ENCODE peak calls at places on chromosomes 16 and 17, in ten cellular contexts. S is DND-41, B is tibial artery, U is adrenal gland, C is HFF-Myc, W is astrocyte of the cerebellum, L is PC-3, P is H1, A is heart left ventricle, O is GM12865. V is an unnamed sample.

GRCh38 chr17:34598161-34598776 is 18.9 kb downstream of the TMEM132E start:
- DNase-seq in S (peak), B (no peak), U (no peak), C (no peak), W (no peak), L (no peak), P (no peak), A (no peak), O (no peak), V (no peak)

GRCh38 chr16:87067890-87068289 is 249.3 kb downstream of the C16orf95 start:
- DNase-seq in S (no peak), B (no peak), U (no peak), C (no peak), W (no peak), L (no peak), P (no peak), A (no peak), O (no peak), V (no peak)

GRCh38 chr17:27893834-27894503 is 804 bp upstream of the LYRM9 start:
- DNase-seq in S (no peak), B (no peak), U (no peak), C (no peak), W (no peak), L (no peak), P (no peak), A (no peak), O (no peak), V (no peak)

GRCh38 chr16:88384222-88385111 is 1.7 kb downstream of the ZNF469 start:
- DNase-seq in S (no peak), B (peak), U (no peak), C (no peak), W (no peak), L (no peak), P (no peak), A (no peak), O (no peak), V (no peak)

GRCh38 chr17:73798111-73798748 is 154.0 kb upstream of the SDK2 start:
- DNase-seq in S (no peak), B (no peak), U (no peak), C (peak), W (peak), L (peak), P (no peak), A (no peak), O (no peak), V (peak)

GRCh38 chr17:17755715-17756114 is 74.5 kb downstream of the RAI1 start:
- DNase-seq in S (no peak), B (no peak), U (no peak), C (no peak), W (no peak), L (no peak), P (no peak), A (no peak), O (no peak), V (no peak)

GRCh38 chr17:64775701-64776570 is 113.8 kb upstream of the SMURF2 start:
- DNase-seq in S (no peak), B (peak), U (no peak), C (no peak), W (no peak), L (no peak), P (no peak), A (no peak), O (no peak), V (no peak)

GRCh38 chr16:47817048-47817447 is 338.7 kb downstream of the ABCC12 start:
- DNase-seq in S (no peak), B (no peak), U (no peak), C (no peak), W (no peak), L (no peak), P (no peak), A (no peak), O (no peak), V (no peak)

GRCh38 chr16:17939723-17940122 is 396.8 kb downstream of the NPIPA8 start:
- DNase-seq in S (no peak), B (no peak), U (no peak), C (no peak), W (no peak), L (no peak), P (no peak), A (no peak), O (peak), V (no peak)

GRCh38 chr16:50765866-50766265 is 24.0 kb downstream of the CYLD start:
- DNase-seq in S (no peak), B (no peak), U (no peak), C (no peak), W (no peak), L (no peak), P (no peak), A (no peak), O (no peak), V (no peak)

GRCh38 chr17:82374626-82375331 is 3.2 kb downstream of the UTS2R start:
- DNase-seq in S (no peak), B (no peak), U (no peak), C (no peak), W (no peak), L (no peak), P (no peak), A (no peak), O (no peak), V (no peak)

GRCh38 chr17:45814622-45815606 is 29.8 kb upstream of the SPPL2C start:
- DNase-seq in S (no peak), B (no peak), U (no peak), C (no peak), W (no peak), L (no peak), P (no peak), A (no peak), O (no peak), V (no peak)

GRCh38 chr17:60573139-60573975 is 26.6 kb upstream of the PPM1D start:
- DNase-seq in S (no peak), B (no peak), U (peak), C (no peak), W (no peak), L (no peak), P (no peak), A (no peak), O (no peak), V (no peak)

GRCh38 chr17:48995871-48996695 is 1.1 kb upstream of the IGF2BP1 start:
- DNase-seq in S (no peak), B (no peak), U (no peak), C (no peak), W (no peak), L (no peak), P (peak), A (no peak), O (no peak), V (no peak)

GRCh38 chr17:5883775-5884665 is 186.2 kb upstream of the WSCD1 start:
- DNase-seq in S (no peak), B (no peak), U (no peak), C (no peak), W (no peak), L (peak), P (no peak), A (no peak), O (no peak), V (peak)

GRCh38 chr16:17468611-17469010 is 2.1 kb downstream of the XYLT1 start:
- DNase-seq in S (no peak), B (no peak), U (no peak), C (no peak), W (no peak), L (no peak), P (no peak), A (no peak), O (no peak), V (no peak)

GRCh38 chr17:13597723-13598347 is 3.9 kb downstream of the HS3ST3A1 start:
- DNase-seq in S (peak), B (no peak), U (peak), C (peak), W (no peak), L (peak), P (no peak), A (no peak), O (peak), V (peak)

GRCh38 chr17:27805520-27806146 is 5.3 kb upstream of the NOS2 start:
- DNase-seq in S (peak), B (peak), U (peak), C (peak), W (peak), L (peak), P (peak), A (peak), O (peak), V (peak)

GRCh38 chr16:27244363-27244755 is 24.2 kb downstream of the NSMCE1 start:
- DNase-seq in S (no peak), B (peak), U (peak), C (no peak), W (no peak), L (no peak), P (no peak), A (no peak), O (no peak), V (no peak)

GRCh38 chr16:51048544-51048943 is 102.5 kb downstream of the SALL1 start:
- DNase-seq in S (no peak), B (no peak), U (no peak), C (no peak), W (no peak), L (no peak), P (no peak), A (no peak), O (no peak), V (no peak)

GRCh38 chr16:16184594-16184993 is 38.7 kb downstream of the ABCC6 start:
- DNase-seq in S (no peak), B (no peak), U (no peak), C (no peak), W (no peak), L (no peak), P (no peak), A (no peak), O (no peak), V (no peak)

GRCh38 chr16:16182918-16183317 is 40.4 kb downstream of the ABCC6 start:
- DNase-seq in S (no peak), B (no peak), U (no peak), C (no peak), W (no peak), L (no peak), P (no peak), A (no peak), O (no peak), V (no peak)

GRCh38 chr16:16186820-16187219 is 36.5 kb downstream of the ABCC6 start:
- DNase-seq in S (no peak), B (no peak), U (no peak), C (no peak), W (no peak), L (no peak), P (no peak), A (no peak), O (no peak), V (no peak)

GRCh38 chr16:16185095-16185494 is 38.2 kb downstream of the ABCC6 start:
- DNase-seq in S (no peak), B (no peak), U (no peak), C (no peak), W (no peak), L (no peak), P (no peak), A (no peak), O (no peak), V (no peak)

DNA sequence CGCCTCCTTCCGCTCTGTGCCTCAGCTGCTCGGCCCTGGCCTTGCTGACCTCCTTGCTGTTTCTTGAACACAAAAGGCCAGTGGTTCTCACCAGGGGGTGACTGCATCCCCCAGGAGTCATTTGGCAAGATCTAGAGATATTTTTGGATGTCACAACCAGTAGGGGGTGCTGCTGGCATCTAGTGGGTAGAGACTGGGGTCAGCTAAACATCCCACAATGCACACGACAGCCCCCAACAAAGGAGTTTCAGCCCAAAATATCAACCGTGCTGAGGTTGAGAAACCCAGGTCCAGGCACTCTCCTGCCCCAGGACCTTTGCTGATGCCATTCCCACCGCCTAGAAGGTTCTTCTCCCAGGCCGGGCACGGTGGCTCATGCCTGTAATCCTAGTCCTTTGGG is 39.7 kb downstream of the ABCC6 start:
- DNase-seq in S (no peak), B (no peak), U (no peak), C (no peak), W (no peak), L (no peak), P (peak), A (no peak), O (no peak), V (no peak)
- TF ChIP-seq CTCF in S (peak), B (no peak), U (no peak), C (peak), W (peak), L (peak), P (peak), A (no peak), O (peak), V (no peak)

GRCh38 chr17:80486692-80487091 is 10.3 kb upstream of the NPTX1 start:
- DNase-seq in S (no peak), B (no peak), U (no peak), C (no peak), W (no peak), L (no peak), P (no peak), A (no peak), O (no peak), V (no peak)

GRCh38 chr17:80482555-80483308 is 6.3 kb upstream of the NPTX1 start:
- DNase-seq in S (no peak), B (no peak), U (no peak), C (no peak), W (no peak), L (no peak), P (no peak), A (no peak), O (no peak), V (no peak)

GRCh38 chr17:80491478-80492342 is 15.3 kb upstream of the NPTX1 start:
- DNase-seq in S (no peak), B (no peak), U (no peak), C (no peak), W (no peak), L (no peak), P (no peak), A (no peak), O (no peak), V (peak)

GRCh38 chr17:80485846-80486245 is 9.4 kb upstream of the NPTX1 start:
- DNase-seq in S (peak), B (no peak), U (no peak), C (no peak), W (no peak), L (no peak), P (no peak), A (no peak), O (peak), V (no peak)

GRCh38 chr17:80487511-80487910 is 11.1 kb upstream of the NPTX1 start:
- DNase-seq in S (no peak), B (no peak), U (no peak), C (no peak), W (no peak), L (no peak), P (no peak), A (no peak), O (no peak), V (no peak)
- H3K4me3 ChIP-seq in S (no peak), B (no peak), U (no peak), C (no peak), W (no peak), L (no peak), P (no peak), A (no peak), O (no peak), V (no peak)

DNA sequence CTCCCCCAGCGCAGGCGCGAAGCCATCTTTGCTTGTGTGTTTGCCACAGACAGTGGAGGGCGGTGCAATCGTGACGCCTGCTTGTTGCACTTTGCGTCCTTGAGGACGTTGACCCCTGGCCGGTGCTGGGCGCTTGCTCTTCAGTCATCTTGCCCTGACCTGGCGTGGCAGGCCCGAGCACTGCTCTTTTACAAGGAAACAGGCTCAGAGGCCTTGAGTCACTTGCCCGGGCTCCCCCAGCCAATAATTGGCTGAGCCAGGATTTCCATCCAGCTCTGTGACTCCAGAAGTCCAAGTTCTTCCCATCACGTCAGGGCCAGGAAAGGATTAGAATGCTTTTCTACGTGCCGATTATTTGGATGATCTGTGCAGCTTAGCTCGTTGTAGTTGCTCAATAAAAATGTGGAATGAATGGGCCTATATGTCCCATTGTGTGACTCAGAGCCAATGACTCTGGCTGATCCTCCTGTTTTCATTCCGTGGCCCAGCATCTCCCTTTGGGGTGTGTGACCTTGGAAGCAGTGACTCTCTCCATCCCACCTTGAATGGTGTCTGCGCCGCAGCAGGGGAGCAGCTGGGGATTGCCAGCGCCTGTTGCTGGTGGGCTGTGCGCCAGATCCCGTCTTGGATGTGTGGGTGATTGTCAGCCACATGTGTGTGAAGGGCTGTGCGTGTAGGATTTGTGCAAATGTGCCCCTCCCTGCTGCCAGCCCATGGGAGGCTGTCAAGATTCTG is 214.1 kb downstream of the SEC14L1 start:
- DNase-seq in S (no peak), B (peak), U (peak), C (peak), W (no peak), L (peak), P (no peak), A (peak), O (no peak), V (peak)
- TF ChIP-seq CTCF in S (no peak), B (no peak), U (no peak), C (no peak), W (no peak), L (no peak), P (no peak), A (no peak), O (no peak), V (no peak)

DNA sequence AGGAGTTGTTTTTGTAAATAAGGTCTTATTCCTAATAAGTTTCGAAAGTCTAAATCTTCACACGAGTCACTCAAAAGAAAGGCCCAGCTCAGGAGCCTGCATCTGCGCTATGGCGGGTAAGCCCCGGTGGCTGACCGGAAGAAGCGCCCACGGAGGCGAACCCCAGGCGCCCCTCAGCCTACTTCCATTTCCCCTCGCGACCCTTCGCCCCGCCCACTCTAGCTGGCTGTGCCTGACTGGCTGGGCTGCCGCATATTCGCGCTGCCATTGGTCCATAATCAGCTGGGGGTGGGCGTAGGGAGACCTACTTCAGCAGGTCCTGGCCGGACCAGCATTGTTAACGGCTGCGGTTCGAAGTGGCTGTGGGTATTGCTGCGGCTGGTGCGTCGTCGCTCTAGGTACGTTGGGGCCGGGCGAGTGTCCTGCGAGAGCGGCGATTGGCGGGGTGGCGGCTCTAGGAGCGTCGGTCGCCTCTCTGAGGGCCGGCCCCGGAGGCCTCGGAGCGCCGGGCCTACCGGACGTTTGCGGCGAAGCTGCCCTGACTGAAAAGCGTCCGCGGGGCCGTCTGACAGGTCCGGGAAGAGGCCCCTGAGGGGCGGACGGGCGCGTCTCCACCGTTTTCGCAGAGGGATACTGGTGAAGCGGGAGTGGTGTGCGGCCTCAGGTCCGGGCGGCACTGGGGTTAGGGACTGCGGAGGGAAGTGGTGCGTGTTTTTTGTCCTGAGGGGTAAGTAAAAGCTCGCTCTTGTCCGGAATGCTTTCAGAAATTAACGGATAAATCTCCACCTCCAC is at the start of gene ATF7IP2:
- DNase-seq in S (peak), B (peak), U (peak), C (peak), W (peak), L (peak), P (peak), A (peak), O (peak), V (peak)
- H3K4me3 ChIP-seq in S (peak), B (peak), U (peak), C (peak), W (peak), L (peak), P (peak), A (peak), O (peak), V (peak)

DNA sequence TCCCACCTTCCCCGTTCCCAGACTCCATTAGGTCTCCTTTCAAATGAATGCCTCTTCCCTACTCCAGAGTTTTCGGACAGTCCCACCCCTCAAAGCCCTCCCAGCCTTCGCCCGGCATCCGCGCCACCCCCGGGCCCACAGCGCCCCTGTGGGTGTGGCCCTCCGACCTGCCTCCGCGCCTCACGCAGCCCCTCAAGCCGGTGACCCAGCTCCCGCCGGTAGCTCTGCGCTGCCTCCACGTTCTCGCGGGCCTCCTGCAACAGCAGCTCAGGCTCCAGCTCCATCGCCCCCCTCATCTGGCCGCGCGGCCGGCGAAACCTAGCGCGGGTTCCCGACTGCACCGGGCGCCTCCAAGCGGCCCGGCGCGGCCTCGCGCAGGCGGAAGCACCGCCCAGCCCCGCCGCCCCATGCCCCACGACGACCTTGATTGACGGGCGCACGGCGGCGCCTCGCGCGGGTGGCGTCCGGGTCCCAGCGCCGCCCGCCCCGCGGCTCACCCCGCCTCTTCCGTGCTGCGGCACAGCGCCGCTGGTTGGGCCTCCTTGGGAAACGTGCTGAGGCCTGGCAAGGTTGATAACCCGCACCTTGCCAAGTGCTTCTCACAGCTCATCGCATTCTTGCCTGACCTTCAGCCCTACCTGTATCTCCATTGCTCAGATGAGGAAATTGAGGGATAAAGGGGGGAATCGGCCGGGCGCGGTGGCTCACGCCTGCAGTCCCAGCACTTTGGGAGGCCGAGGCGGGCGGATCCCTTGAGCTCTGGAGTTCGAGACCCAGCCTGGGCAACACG is at the start of gene CRLF3:
- DNase-seq in S (peak), B (peak), U (peak), C (peak), W (peak), L (peak), P (peak), A (peak), O (peak), V (peak)
- TF ChIP-seq CTCF in S (peak), B (peak), U (peak), C (peak), W (peak), L (peak), P (peak), A (peak), O (peak), V (peak)